ENCODE peak calls at places on chromosomes 16 and 17, in five cellular contexts. H is effector CD4-positive, alpha-beta T cell; V is stimulated activated CD4-positive, alpha-beta T cell treated with anti-CD3 and anti-CD28 coated beads, Interleukin-4, amount 100 ng/mL, for 4 hours; Z is activated CD4-positive, CD25-positive, alpha-beta regulatory T cell; A is sigmoid colon. D is an unnamed sample.

GRCh38 chr16:62035115-62036092 is 834 bp downstream of the CDH8 start:
- DNase-seq in H (no peak), V (no peak), Z (no peak), A (no peak), D (no peak)

GRCh38 chr17:60323754-60324153 is 68.2 kb downstream of the USP32 start:
- DNase-seq in H (no peak), V (no peak), Z (no peak), A (no peak), D (no peak)

GRCh38 chr17:73308017-73308823 is 3.6 kb downstream of the CDC42EP4 start:
- DNase-seq in H (no peak), V (no peak), Z (no peak), A (peak), D (no peak)

GRCh38 chr16:71426069-71426879 is 15.6 kb downstream of the TLE7 start:
- DNase-seq in H (peak), V (no peak), Z (no peak), A (no peak), D (peak)

GRCh38 chr17:16915752-16916556 is 56.0 kb downstream of the TNFRSF13B start:
- DNase-seq in H (no peak), V (peak), Z (no peak), A (no peak), D (peak)

GRCh38 chr17:77498875-77499698 is 358.3 kb downstream of the SEC14L1 start:
- DNase-seq in H (no peak), V (no peak), Z (no peak), A (peak), D (peak)

GRCh38 chr17:57899391-57899790 is 49.5 kb upstream of the MRPS23 start:
- DNase-seq in H (no peak), V (no peak), Z (no peak), A (no peak), D (no peak)

GRCh38 chr17:14325618-14326167 is 24.8 kb downstream of the HS3ST3B1 start:
- DNase-seq in H (no peak), V (no peak), Z (no peak), A (no peak), D (no peak)

GRCh38 chr17:80475949-80476876 is at the start of gene NPTX1:
- DNase-seq in H (no peak), V (peak), Z (no peak), A (no peak), D (no peak)

GRCh38 chr17:60720763-60721531 is 43.3 kb downstream of the BCAS3 start:
- DNase-seq in H (peak), V (peak), Z (peak), A (no peak), D (no peak)

GRCh38 chr17:44830359-44831269 is 527 bp upstream of the GJC1 start:
- DNase-seq in H (no peak), V (peak), Z (no peak), A (peak), D (no peak)

GRCh38 chr17:29827179-29827578 is 102.8 kb downstream of the SSH2 start:
- DNase-seq in H (no peak), V (no peak), Z (no peak), A (no peak), D (no peak)

GRCh38 chr16:56317998-56318912 is 107.1 kb downstream of the AMFR start:
- DNase-seq in H (peak), V (peak), Z (peak), A (peak), D (no peak)

D was measured in chondrocyte.